ENCODE peak calls at places on chromosomes 12 and 14, in seven cellular contexts. I, A, N, T, Q, V and B are unnamed samples.

GRCh38 chr14:45426685-45427282 is 173.8 kb upstream of the MIS18BP1 start:
- DNase-seq in I (peak; percentile 62), A (no peak), N (peak; percentile 16), T (peak; percentile 49), Q (peak; percentile 4), V (peak; percentile 10), B (peak; percentile 46)

GRCh38 chr12:25084816-25085215 is 110.1 kb downstream of the DNAI7 start:
- DNase-seq in I (no peak), A (peak; percentile 53), N (no peak), T (no peak), Q (no peak), V (no peak), B (no peak)

GRCh38 chr12:70271025-70271424 is 27.8 kb downstream of the CNOT2 start:
- DNase-seq in I (no peak), A (no peak), N (no peak), T (peak; percentile 72), Q (no peak), V (no peak), B (no peak)

GRCh38 chr12:40105265-40105514 is 691 bp downstream of the SLC2A13 start:
- DNase-seq in I (no peak), A (no peak), N (no peak), T (no peak), Q (no peak), V (peak; percentile 80), B (no peak)

GRCh38 chr14:33796356-33796755 is 154.5 kb downstream of the EGLN3 start:
- DNase-seq in I (no peak), A (no peak), N (no peak), T (no peak), Q (no peak), V (no peak), B (no peak)

GRCh38 chr12:32860182-32860581 is 36.4 kb downstream of the PKP2 start:
- DNase-seq in I (no peak), A (no peak), N (no peak), T (no peak), Q (no peak), V (no peak), B (no peak)

GRCh38 chr14:68164723-68165122 is 345.1 kb downstream of the RAD51B start:
- DNase-seq in I (no peak), A (no peak), N (no peak), T (peak; percentile 71), Q (no peak), V (peak; percentile 16), B (no peak)

GRCh38 chr12:98808243-98808895 is 163.3 kb downstream of the APAF1 start:
- DNase-seq in I (no peak), A (no peak), N (no peak), T (no peak), Q (no peak), V (no peak), B (no peak)

GRCh38 chr12:103879048-103879692 is 38.1 kb upstream of the NT5DC3 start:
- DNase-seq in I (no peak), A (no peak), N (no peak), T (no peak), Q (no peak), V (no peak), B (no peak)

GRCh38 chr12:122974892-122975789 is at the start of gene OGFOD2:
- DNase-seq in I (peak; percentile 81), A (peak; percentile 91), N (peak; percentile 97), T (peak; percentile 85), Q (peak; percentile 60), V (peak; percentile 92), B (peak; percentile 88)

GRCh38 chr12:108602209-108602705 is 4.4 kb upstream of the TMEM119 start:
- DNase-seq in I (no peak), A (no peak), N (no peak), T (no peak), Q (no peak), V (no peak), B (no peak)

GRCh38 chr14:66395300-66395699 is 90.9 kb upstream of the CCDC196 start:
- DNase-seq in I (no peak), A (no peak), N (no peak), T (no peak), Q (no peak), V (no peak), B (no peak)

GRCh38 chr14:21846227-21846885 is 172.7 kb upstream of the OR4E1 start:
- DNase-seq in I (no peak), A (peak; percentile 90), N (peak; percentile 40), T (peak; percentile 34), Q (no peak), V (peak; percentile 6), B (peak; percentile 3)

GRCh38 chr14:32593290-32593942 is 264.3 kb downstream of the AKAP6 start:
- DNase-seq in I (no peak), A (no peak), N (no peak), T (no peak), Q (no peak), V (no peak), B (no peak)

GRCh38 chr14:60721331-60722162 is 2.6 kb downstream of the SIX4 start:
- DNase-seq in I (peak; percentile 54), A (peak; percentile 78), N (no peak), T (peak; percentile 67), Q (no peak), V (peak; percentile 77), B (no peak)

GRCh38 chr14:91339606-91340369 is 77.8 kb downstream of the CCDC88C start:
- DNase-seq in I (no peak), A (no peak), N (no peak), T (no peak), Q (no peak), V (no peak), B (no peak)

GRCh38 chr12:12294215-12295005 is 27.6 kb upstream of the LRP6 start:
- DNase-seq in I (no peak), A (no peak), N (no peak), T (no peak), Q (no peak), V (no peak), B (peak; percentile 68)

GRCh38 chr12:123085730-123086487 is 65.0 kb downstream of the PITPNM2 start:
- DNase-seq in I (peak; percentile 83), A (no peak), N (no peak), T (peak; percentile 68), Q (no peak), V (peak; percentile 54), B (no peak)

GRCh38 chr14:55440385-55440784 is at the start of gene TBPL2:
- DNase-seq in I (no peak), A (peak; percentile 90), N (no peak), T (no peak), Q (no peak), V (no peak), B (no peak)

GRCh38 chr14:77339407-77339806 is 18.6 kb downstream of the GSTZ1 start:
- DNase-seq in I (no peak), A (no peak), N (no peak), T (no peak), Q (no peak), V (no peak), B (no peak)

GRCh38 chr14:78902010-78902623 is 731.9 kb downstream of the NRXN3 start:
- DNase-seq in I (no peak), A (peak; percentile 63), N (peak; percentile 5), T (peak; percentile 8), Q (no peak), V (peak; percentile 7), B (peak; percentile 43)

GRCh38 chr14:53278602-53279506 is 125.7 kb upstream of the DDHD1 start:
- DNase-seq in I (no peak), A (no peak), N (peak; percentile 45), T (peak; percentile 62), Q (no peak), V (no peak), B (no peak)

GRCh38 chr14:50242566-50243288 is 11.3 kb upstream of the SOS2 start:
- DNase-seq in I (no peak), A (no peak), N (no peak), T (no peak), Q (no peak), V (no peak), B (no peak)

GRCh38 chr12:11652351-11653040 is 3.0 kb downstream of the ETV6 start:
- DNase-seq in I (no peak), A (no peak), N (peak; percentile 29), T (no peak), Q (peak; percentile 71), V (no peak), B (no peak)

GRCh38 chr12:9799961-9800360 is 27.3 kb upstream of the KLRF1 start:
- DNase-seq in I (no peak), A (no peak), N (no peak), T (no peak), Q (no peak), V (no peak), B (no peak)

GRCh38 chr12:70251226-70251625 is 8.0 kb downstream of the CNOT2 start:
- DNase-seq in I (no peak), A (no peak), N (peak; percentile 28), T (no peak), Q (no peak), V (no peak), B (no peak)

GRCh38 chr12:80213871-80214270 is 114.5 kb downstream of the OTOGL start:
- DNase-seq in I (no peak), A (no peak), N (no peak), T (no peak), Q (no peak), V (no peak), B (no peak)
- H3K4me1 ChIP-seq in I (no peaks in the 10 kb centered on the region), A (peaks cover 5% of the 10 kb centered on the region), N (no peaks in the 10 kb centered on the region), T (peaks cover 26% of the 10 kb centered on the region), Q (peaks cover 12% of the 10 kb centered on the region), V (no peaks in the 10 kb centered on the region), B (no peaks in the 10 kb centered on the region)

GRCh38 chr12:4444031-4444430 is 1.6 kb downstream of the FGF6 start:
- DNase-seq in I (no peak), A (no peak), N (no peak), T (no peak), Q (no peak), V (no peak), B (no peak)
- H3K9ac ChIP-seq in I (no peak overlapping the region), A (no peak overlapping the region), N (no peak overlapping the region), T (no peak overlapping the region), Q (no peak overlapping the region), V (no peak overlapping the region), B (no peak overlapping the region)

DNA sequence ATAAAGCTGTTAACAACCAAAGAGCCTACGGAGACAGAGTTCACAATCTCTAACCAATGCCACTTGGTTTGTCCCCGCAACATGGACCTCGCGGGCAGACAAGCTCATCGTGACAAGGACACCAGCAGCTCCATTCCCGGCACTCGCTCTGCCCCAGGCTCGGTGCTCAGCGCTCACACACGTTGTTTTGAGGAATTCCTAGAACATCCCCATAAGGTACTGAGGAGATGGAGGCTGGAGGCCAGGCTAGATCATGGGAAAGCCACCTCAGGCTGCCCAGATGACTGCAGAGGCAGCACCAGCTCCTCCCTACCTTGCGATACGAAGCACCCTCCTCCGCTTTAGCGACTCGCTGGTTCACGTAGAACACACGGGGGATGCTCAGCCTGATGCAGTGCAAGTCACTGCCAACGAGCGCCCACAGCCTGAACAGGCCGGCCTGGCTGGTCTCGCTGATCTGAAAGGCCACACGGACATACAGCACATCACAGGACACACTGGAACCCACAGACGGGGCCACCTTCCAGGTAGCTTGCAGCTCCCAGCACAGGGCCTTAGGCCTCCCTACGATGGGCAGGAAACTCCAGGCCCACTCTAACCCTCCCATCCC is 30.1 kb downstream of the P2RX2 start:
- DNase-seq in I (no peak), A (no peak), N (no peak), T (no peak), Q (no peak), V (no peak), B (no peak)
- TF ChIP-seq YY1 in I (no peak), A (no peak), N (no peak), T (no peak), Q (no peak), V (no peak), B (no peak)

DNA sequence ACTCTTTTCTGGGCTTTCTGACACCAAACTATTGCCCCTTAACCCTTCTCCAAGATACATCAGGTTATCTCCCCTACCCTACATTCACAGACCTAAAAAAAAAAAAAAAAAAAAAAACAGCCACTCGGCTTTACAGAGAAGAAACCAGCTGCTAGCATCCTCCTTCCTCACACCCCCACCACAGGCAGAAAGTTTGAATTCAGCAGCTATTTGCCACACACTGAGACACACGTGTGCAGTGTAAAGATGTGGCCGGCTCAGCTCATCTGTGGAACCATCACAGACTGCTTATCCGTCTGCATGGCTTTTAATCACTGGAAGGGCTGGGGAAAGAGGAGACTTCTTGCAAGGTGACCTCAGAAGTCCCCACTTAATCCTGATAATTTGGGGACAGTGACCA is 50.1 kb downstream of the VWF start:
- DNase-seq in I (no peak), A (no peak), N (no peak), T (no peak), Q (no peak), V (no peak), B (no peak)
- H3K4me1 ChIP-seq in I (peaks cover 8% of the 10 kb centered on the region), A (peaks cover 13% of the 10 kb centered on the region), N (peaks cover 6% of the 10 kb centered on the region), T (peaks cover 47% of the 10 kb centered on the region), Q (no peaks in the 10 kb centered on the region), V (peaks cover 41% of the 10 kb centered on the region), B (peaks cover 28% of the 10 kb centered on the region)